ENCODE peak calls at places on chromosomes 12 and 14, in five cellular contexts. C is SK-N-SH, S is PC-3, O is HCT116, W is neural progenitor cell. P is an unnamed sample.

GRCh38 chr12:14836336-14837210 is 6.8 kb downstream of the ART4 start:
- DNase-seq in C (no peak), S (peak; percentile 79), O (no peak), W (no peak), P (peak; percentile 92)

GRCh38 chr12:95218164-95218851 is 701 bp downstream of the VEZT start:
- DNase-seq in C (no peak), S (peak; percentile 87), O (no peak), W (no peak), P (peak; percentile 86)

GRCh38 chr12:132660047-132660446 is 27.1 kb downstream of the POLE start:
- DNase-seq in C (no peak), S (no peak), O (no peak), W (no peak), P (no peak)

GRCh38 chr12:2092890-2093289 is 40.1 kb downstream of the CACNA1C start:
- DNase-seq in C (no peak), S (no peak), O (no peak), W (no peak), P (peak; percentile 90)

GRCh38 chr12:124733086-124733485 is 130.6 kb downstream of the SCARB1 start:
- DNase-seq in C (no peak), S (no peak), O (no peak), W (no peak), P (no peak)

GRCh38 chr12:11773889-11774677 is 124.6 kb downstream of the ETV6 start:
- DNase-seq in C (no peak), S (no peak), O (no peak), W (no peak), P (no peak)

GRCh38 chr12:47206450-47206830 is 126.7 kb upstream of the AMIGO2 start:
- DNase-seq in C (no peak), S (no peak), O (no peak), W (no peak), P (no peak)

GRCh38 chr12:12606793-12607589 is 4.7 kb upstream of the CREBL2 start:
- DNase-seq in C (no peak), S (peak; percentile 77), O (no peak), W (no peak), P (peak; percentile 65)

GRCh38 chr12:24854908-24855307 is 94.0 kb downstream of the BCAT1 start:
- DNase-seq in C (no peak), S (no peak), O (no peak), W (no peak), P (peak; percentile 18)

GRCh38 chr14:68607081-68607851 is 185.6 kb downstream of the ZFP36L1 start:
- DNase-seq in C (no peak), S (peak; percentile 50), O (no peak), W (peak; percentile 41), P (peak; percentile 31)

GRCh38 chr14:104735830-104736642 is 12.0 kb downstream of the ADSS1 start:
- DNase-seq in C (peak; percentile 60), S (no peak), O (no peak), W (no peak), P (peak; percentile 91)

GRCh38 chr12:2498961-2499500 is 295.7 kb upstream of the FKBP4 start:
- DNase-seq in C (no peak), S (no peak), O (no peak), W (no peak), P (no peak)

GRCh38 chr12:15543347-15543746 is 221.0 kb downstream of the PTPRO start:
- DNase-seq in C (no peak), S (no peak), O (no peak), W (no peak), P (no peak)

GRCh38 chr14:90513151-90514014 is 116.6 kb downstream of the CALM1 start:
- DNase-seq in C (no peak), S (peak; percentile 90), O (no peak), W (peak; percentile 71), P (peak; percentile 39)

GRCh38 chr12:132429122-132429931 is 60.6 kb upstream of the FBRSL1 start:
- DNase-seq in C (peak; percentile 70), S (no peak), O (no peak), W (peak; percentile 43), P (no peak)

GRCh38 chr14:68283378-68284123 is 464.0 kb downstream of the RAD51B start:
- DNase-seq in C (no peak), S (no peak), O (no peak), W (no peak), P (no peak)

GRCh38 chr14:101233016-101233355 is 328.3 kb upstream of the DIO3 start:
- DNase-seq in C (no peak), S (no peak), O (no peak), W (no peak), P (no peak)

GRCh38 chr14:100239200-100239839 is 376 bp downstream of the YY1 start:
- DNase-seq in C (no peak), S (no peak), O (no peak), W (no peak), P (peak; percentile 38)

GRCh38 chr14:100303179-100303578 is 3.1 kb downstream of the SLC25A29 start:
- DNase-seq in C (peak; percentile 72), S (peak; percentile 21), O (no peak), W (peak; percentile 46), P (peak; percentile 47)

GRCh38 chr12:4221157-4221556 is 52.4 kb upstream of the CCND2 start:
- DNase-seq in C (no peak), S (no peak), O (no peak), W (no peak), P (no peak)

GRCh38 chr14:64012003-64012402 is 159.2 kb downstream of the SYNE2 start:
- DNase-seq in C (no peak), S (no peak), O (no peak), W (no peak), P (no peak)

GRCh38 chr14:65187421-65188049 is 85.2 kb upstream of the MAX start:
- DNase-seq in C (no peak), S (no peak), O (no peak), W (peak; percentile 59), P (no peak)

GRCh38 chr12:52391618-52392002 is 6.2 kb upstream of the KRT84 start:
- DNase-seq in C (peak; percentile 73), S (no peak), O (no peak), W (no peak), P (peak; percentile 38)

GRCh38 chr14:54566410-54567223 is at the start of gene SAMD4A:
- DNase-seq in C (peak; percentile 77), S (peak; percentile 95), O (no peak), W (peak; percentile 84), P (peak; percentile 89)

GRCh38 chr12:9406564-9407424 is 198.6 kb upstream of the PZP start:
- DNase-seq in C (peak; percentile 15), S (no peak), O (no peak), W (peak; percentile 31), P (no peak)

GRCh38 chr12:9405861-9406563 is 197.8 kb upstream of the PZP start:
- DNase-seq in C (peak; percentile 31), S (no peak), O (no peak), W (peak; percentile 38), P (no peak)

GRCh38 chr12:9404031-9404430 is 195.8 kb upstream of the PZP start:
- DNase-seq in C (peak; percentile 33), S (no peak), O (no peak), W (peak; percentile 9), P (no peak)

DNA sequence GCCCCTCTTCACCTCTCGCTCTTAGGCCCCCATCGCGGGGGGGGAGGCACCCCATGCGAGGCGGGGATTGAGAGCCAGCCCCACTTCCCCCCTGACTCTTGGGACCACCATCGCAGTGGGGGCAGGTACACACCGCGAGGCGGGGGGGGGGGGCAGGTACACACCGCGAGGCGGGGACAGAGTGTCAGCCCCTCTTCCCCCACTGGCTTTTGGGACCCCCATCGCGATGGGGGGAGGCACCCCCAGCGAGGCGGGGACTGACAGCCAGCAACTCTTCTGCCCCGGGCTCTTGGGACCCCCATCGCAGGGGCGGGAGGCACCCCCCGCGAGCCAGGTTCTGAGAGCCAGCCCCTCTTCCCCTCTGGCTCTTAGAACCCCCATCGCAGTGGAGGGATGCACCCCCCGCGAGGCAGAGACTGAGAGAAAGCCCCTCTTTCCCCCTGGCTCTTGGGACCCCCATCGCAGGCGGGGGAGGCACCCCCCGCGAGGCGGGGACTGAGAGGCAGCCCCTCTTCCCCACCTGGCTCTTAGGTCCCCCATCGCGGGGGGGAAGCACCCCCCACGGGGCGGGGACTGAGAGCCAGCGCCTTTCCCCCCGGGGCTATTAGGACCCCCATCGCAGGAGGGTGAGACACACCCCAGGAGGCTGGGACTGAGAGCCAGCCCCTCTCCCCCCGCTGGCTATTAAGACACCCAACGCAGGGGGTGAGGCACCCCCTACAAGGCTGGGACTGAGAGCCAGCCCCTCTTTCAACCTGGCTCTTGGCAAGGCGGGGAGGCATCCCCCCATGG is 196.5 kb upstream of the PZP start:
- DNase-seq in C (peak; percentile 60), S (no peak), O (no peak), W (peak; percentile 19), P (peak; percentile 13)
- H3K9ac ChIP-seq in C (no peak overlapping the region), S (no peak overlapping the region), O (no peak overlapping the region), W (no peak overlapping the region), P (no peak overlapping the region)

DNA sequence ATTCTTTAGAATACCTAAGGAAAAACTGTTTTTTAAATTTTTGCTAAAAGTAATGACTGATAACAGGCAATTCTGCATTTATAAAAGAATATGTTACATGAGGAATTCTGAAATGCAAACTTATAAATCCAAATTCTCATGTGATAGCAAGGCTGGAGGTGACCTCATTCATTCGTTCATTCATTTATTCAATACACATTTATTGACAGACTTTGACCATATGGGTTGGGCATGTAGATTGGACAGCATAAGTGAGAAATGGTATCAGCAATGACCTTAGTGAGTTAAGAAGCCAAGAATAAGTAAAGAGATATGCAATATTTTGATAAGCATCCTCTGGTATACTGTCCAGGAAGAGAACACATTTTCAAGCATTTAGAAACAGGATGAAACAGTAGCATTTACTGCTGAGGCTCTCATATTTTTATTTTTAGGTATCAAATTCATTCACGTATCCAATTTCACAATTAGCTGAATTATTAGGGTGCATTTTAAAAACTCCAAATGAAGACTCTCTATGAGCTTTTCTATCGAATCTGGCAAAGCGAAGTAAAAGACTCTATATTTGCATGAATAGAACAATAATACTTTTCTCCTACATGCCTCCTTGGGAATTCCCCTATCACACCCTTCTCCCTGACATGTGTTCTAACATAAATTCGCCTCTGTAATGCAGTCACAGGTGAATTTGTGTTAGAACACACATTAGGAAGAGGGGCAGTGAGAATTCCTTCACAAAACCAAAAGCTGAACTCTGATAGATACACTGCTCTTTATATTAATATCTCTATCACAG is 49.9 kb downstream of the PEBP1 start:
- DNase-seq in C (no peak), S (no peak), O (no peak), W (no peak), P (no peak)
- TF ChIP-seq EZH2phosphoT487 in C (no peak), S (no peak), O (no peak), W (no peak), P (no peak)

DNA sequence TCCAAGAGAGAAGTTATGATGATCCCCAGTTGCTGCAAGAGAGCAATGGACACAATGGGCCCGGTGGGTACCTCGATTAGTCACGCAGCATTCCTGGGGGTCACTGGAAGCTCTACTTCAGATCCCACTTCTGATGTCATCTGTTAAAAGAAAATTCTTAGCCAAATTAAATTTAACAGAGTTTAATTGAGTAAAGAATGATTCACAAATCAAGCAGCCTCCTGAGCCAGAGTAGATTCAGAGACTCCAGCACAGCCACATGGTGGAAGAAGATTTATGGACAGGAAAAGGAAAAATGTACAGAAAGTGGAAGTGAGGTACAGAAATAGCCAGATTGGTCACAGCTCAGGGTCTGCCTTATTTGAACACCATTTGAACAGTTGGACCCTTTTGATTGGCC is 107.5 kb downstream of the SPTSSA start:
- DNase-seq in C (no peak), S (peak; percentile 17), O (no peak), W (no peak), P (no peak)
- H2AFZ ChIP-seq in C (peak overlapping the region; percentile 91), S (no peak overlapping the region), O (no peak overlapping the region), W (no peak overlapping the region), P (no peak overlapping the region)

GRCh38 chr14:74429221-74429691 is 3.2 kb upstream of the SYNDIG1L start:
- DNase-seq in C (no peak), S (no peak), O (no peak), W (peak; percentile 43), P (no peak)
- H3K9ac ChIP-seq in C (no peak overlapping the region), S (no peak overlapping the region), O (no peak overlapping the region), W (no peak overlapping the region), P (no peak overlapping the region)

P was measured in GM23248.